ENCODE peak calls at places on chromosomes 6 and 20, in five cellular contexts. H is tibial artery, N is heart left ventricle, Z is caudate nucleus, L is IMR-90. Y is an unnamed sample.

GRCh38 chr6:121678245-121678644 is 242.8 kb downstream of the GJA1 start:
- DNase-seq in H (no peak), N (no peak), Z (no peak), L (peak), Y (no peak)

GRCh38 chr6:72968704-72969103 is 256.6 kb downstream of the KHDC1L start:
- DNase-seq in H (no peak), N (no peak), Z (no peak), L (peak), Y (no peak)

GRCh38 chr6:27837636-27838512 is 74.3 kb downstream of the OR2B2 start:
- DNase-seq in H (peak), N (peak), Z (peak), L (peak), Y (peak)

GRCh38 chr6:13268914-13269532 is 59.3 kb downstream of the TBC1D7 start:
- DNase-seq in H (peak), N (no peak), Z (no peak), L (peak), Y (no peak)

GRCh38 chr6:144064402-144064830 is 31.0 kb downstream of the SF3B5 start:
- DNase-seq in H (peak), N (peak), Z (no peak), L (no peak), Y (peak)

GRCh38 chr6:142947702-142948480 is 2.9 kb upstream of the HIVEP2 start:
- DNase-seq in H (no peak), N (no peak), Z (no peak), L (no peak), Y (no peak)

GRCh38 chr20:9609892-9610502 is 95.6 kb downstream of the LAMP5 start:
- DNase-seq in H (no peak), N (peak), Z (peak), L (peak), Y (peak)

GRCh38 chr6:22926613-22927348 is 357.4 kb downstream of the HDGFL1 start:
- DNase-seq in H (no peak), N (peak), Z (no peak), L (no peak), Y (no peak)

GRCh38 chr20:52683761-52684160 is 288.4 kb upstream of the TSHZ2 start:
- DNase-seq in H (no peak), N (no peak), Z (no peak), L (no peak), Y (no peak)

GRCh38 chr6:39816744-39817143 is 24.6 kb downstream of the DAAM2 start:
- DNase-seq in H (no peak), N (no peak), Z (no peak), L (peak), Y (peak)

GRCh38 chr6:77688641-77689040 is 35.8 kb downstream of the MEI4 start:
- DNase-seq in H (no peak), N (no peak), Z (no peak), L (no peak), Y (no peak)

GRCh38 chr6:87772597-87773530 is 70.8 kb upstream of the AKIRIN2 start:
- DNase-seq in H (no peak), N (no peak), Z (no peak), L (peak), Y (no peak)

GRCh38 chr6:48272518-48272917 is 161.5 kb upstream of the PTCHD4 start:
- DNase-seq in H (no peak), N (no peak), Z (no peak), L (no peak), Y (no peak)

GRCh38 chr6:97288188-97288587 is 5.2 kb upstream of the MMS22L start:
- DNase-seq in H (no peak), N (no peak), Z (no peak), L (no peak), Y (no peak)

GRCh38 chr6:48744948-48745347 is 634.0 kb upstream of the PTCHD4 start:
- DNase-seq in H (no peak), N (no peak), Z (no peak), L (peak), Y (no peak)

GRCh38 chr6:6915219-6915618 is 192.5 kb upstream of the RREB1 start:
- DNase-seq in H (no peak), N (no peak), Z (no peak), L (no peak), Y (no peak)

GRCh38 chr20:52279667-52280180 is 88.1 kb upstream of the ZFP64 start:
- DNase-seq in H (no peak), N (no peak), Z (no peak), L (no peak), Y (no peak)

GRCh38 chr6:56595490-56596122 is 47.1 kb downstream of the DST start:
- DNase-seq in H (no peak), N (peak), Z (no peak), L (peak), Y (peak)

GRCh38 chr20:35085477-35086225 is 7.0 kb downstream of the TRPC4AP start:
- DNase-seq in H (no peak), N (no peak), Z (no peak), L (no peak), Y (no peak)

GRCh38 chr6:108876929-108877775 is 28.9 kb downstream of the ARMC2 start:
- DNase-seq in H (peak), N (peak), Z (no peak), L (peak), Y (peak)

GRCh38 chr6:158033077-158033750 is 51.6 kb downstream of the SYNJ2 start:
- DNase-seq in H (peak), N (no peak), Z (no peak), L (no peak), Y (no peak)

GRCh38 chr20:41138217-41138526 is 829 bp downstream of the PLCG1 start:
- DNase-seq in H (no peak), N (no peak), Z (no peak), L (peak), Y (no peak)

GRCh38 chr6:166955121-166955864 is 1.1 kb downstream of the RNASET2 start:
- DNase-seq in H (no peak), N (peak), Z (no peak), L (no peak), Y (no peak)

GRCh38 chr20:56249244-56249955 is 868 bp downstream of the MC3R start:
- DNase-seq in H (no peak), N (no peak), Z (no peak), L (no peak), Y (no peak)

GRCh38 chr20:62044671-62045070 is 21.0 kb downstream of the TAF4 start:
- DNase-seq in H (no peak), N (peak), Z (no peak), L (no peak), Y (no peak)

GRCh38 chr6:158437571-158437970 is 122.3 kb upstream of the TMEM181 start:
- DNase-seq in H (no peak), N (no peak), Z (no peak), L (no peak), Y (no peak)

GRCh38 chr20:46520976-46521579 is 7.7 kb upstream of the ZNF334 start:
- DNase-seq in H (no peak), N (peak), Z (peak), L (peak), Y (no peak)

GRCh38 chr6:105087571-105088211 is 92.1 kb downstream of the POPDC3 start:
- DNase-seq in H (no peak), N (no peak), Z (no peak), L (peak), Y (peak)

GRCh38 chr20:33576432-33576883 is 85.7 kb upstream of the C20orf144 start:
- DNase-seq in H (no peak), N (no peak), Z (no peak), L (peak), Y (no peak)

GRCh38 chr6:111842271-111842822 is 30.9 kb downstream of the FYN start:
- DNase-seq in H (no peak), N (no peak), Z (no peak), L (no peak), Y (no peak)

GRCh38 chr6:158752613-158753012 is 66.6 kb downstream of the EZR start:
- DNase-seq in H (no peak), N (peak), Z (peak), L (no peak), Y (no peak)

DNA sequence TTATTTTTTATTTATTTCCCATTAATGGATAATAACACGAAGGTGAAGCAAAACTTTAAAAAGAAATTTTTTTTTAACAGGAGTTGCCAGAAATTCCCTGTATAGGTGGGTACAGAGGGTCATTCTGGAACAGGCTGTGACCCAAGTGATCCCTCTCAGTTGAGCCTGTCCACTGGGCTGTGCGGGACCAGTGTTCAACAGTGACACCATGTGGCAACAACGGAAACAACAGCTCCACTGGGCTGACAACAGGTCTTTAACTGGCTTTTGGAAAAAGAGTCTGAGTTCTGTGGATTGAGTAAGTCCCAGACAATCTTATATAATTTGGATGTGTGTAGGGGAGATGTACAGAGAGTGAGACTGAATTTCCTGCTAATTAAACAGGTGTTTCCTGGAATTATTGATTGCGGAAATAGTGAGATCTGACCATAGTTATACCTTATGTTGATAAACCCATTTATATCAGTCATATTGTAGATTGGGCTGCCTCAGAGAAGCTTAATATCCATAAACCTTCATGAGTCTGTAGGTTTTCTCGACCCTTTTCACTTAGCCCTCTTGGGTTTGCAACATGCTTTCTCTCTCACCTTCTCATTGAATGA is 17.6 kb downstream of the KIAA1755 start:
- DNase-seq in H (no peak), N (no peak), Z (no peak), L (no peak), Y (no peak)
- H3K27ac ChIP-seq in H (no peak), N (no peak), Z (no peak), L (no peak), Y (no peak)

GRCh38 chr6:3408665-3409064 is 48.2 kb downstream of the SLC22A23 start:
- DNase-seq in H (no peak), N (no peak), Z (no peak), L (no peak), Y (no peak)
- H3K27ac ChIP-seq in H (no peak), N (no peak), Z (no peak), L (no peak), Y (no peak)

DNA sequence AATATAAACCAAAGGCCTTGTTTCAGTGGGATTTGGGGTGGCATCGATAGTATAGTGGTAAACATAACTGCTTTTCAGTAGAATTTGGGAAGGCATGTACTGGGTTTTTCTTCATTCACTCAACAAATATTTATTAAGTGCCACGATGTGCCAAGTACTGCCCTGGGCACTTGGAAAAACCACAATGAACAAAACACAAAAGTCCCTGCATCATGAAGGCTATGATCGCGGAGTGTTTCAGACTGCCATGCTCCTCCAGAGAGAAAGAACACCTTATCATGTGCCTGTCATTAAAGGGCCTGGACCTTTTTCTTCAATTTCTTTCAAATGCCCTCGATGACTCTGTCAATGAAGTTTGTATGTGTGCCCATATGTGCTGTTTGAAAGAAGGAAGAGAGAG is 59.2 kb upstream of the CEP85L start:
- DNase-seq in H (no peak), N (no peak), Z (no peak), L (no peak), Y (no peak)
- H3K27ac ChIP-seq in H (no peak), N (no peak), Z (peak), L (no peak), Y (peak)

DNA sequence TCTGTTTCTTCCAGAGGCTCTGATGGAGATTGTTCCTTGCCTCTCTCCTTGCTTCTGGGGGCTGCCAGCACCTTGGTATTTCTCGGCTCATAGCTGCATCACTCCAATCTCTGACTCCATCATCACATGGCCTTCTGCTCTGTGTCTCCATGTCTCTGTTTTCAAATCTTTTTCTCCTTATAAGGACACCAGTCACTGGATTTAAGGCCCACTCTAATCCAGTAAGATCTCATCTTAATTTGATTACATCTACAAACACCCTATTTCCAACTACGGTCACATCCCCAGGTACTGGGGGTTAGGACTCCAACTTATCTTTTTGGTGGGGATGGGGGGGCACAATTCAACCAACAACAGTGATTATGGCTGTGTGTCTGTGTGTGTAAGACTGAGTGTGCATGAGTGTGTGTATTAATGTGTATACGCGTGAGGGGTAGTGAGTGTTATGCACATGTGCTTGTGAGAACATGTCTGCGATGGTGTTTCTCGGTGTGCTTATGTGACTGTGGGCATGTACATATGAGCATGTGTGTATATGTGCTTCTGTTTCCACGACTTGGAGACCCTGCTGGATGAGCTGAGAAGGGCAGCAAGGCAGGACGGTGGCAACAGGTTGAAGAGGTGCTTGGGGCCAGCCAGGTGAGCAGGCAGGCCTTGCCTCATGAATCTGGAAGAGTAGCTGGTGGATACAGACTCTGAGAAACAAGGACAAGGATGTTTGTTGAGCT is 130.5 kb downstream of the MRPL14 start:
- DNase-seq in H (peak), N (no peak), Z (no peak), L (no peak), Y (no peak)
- H3K27ac ChIP-seq in H (no peak), N (no peak), Z (no peak), L (peak), Y (no peak)

GRCh38 chr6:80605165-80605989 is 498.9 kb downstream of the BCKDHB start:
- DNase-seq in H (no peak), N (no peak), Z (no peak), L (peak), Y (peak)
- H3K27ac ChIP-seq in H (no peak), N (no peak), Z (no peak), L (no peak), Y (no peak)

GRCh38 chr6:42281570-42281969 is 63.9 kb upstream of the MRPS10 start:
- DNase-seq in H (no peak), N (no peak), Z (no peak), L (no peak), Y (no peak)
- H3K27ac ChIP-seq in H (no peak), N (no peak), Z (no peak), L (no peak), Y (no peak)

Y was measured in tibial nerve.